ENCODE peak calls at places on chromosomes 13 and 19, in four cellular contexts. O, X, J and M are unnamed samples.

GRCh38 chr19:45075215-45076028 is 856 bp downstream of the ZNF296 start:
- DNase-seq in O (no peak), X (peak; percentile 92), J (peak; percentile 30), M (peak; percentile 87)

GRCh38 chr19:41089955-41090354 is 1.7 kb downstream of the CYP2A13 start:
- DNase-seq in O (no peak), X (no peak), J (no peak), M (no peak)

GRCh38 chr13:79973533-79973963 is 367.4 kb downstream of the SPRY2 start:
- DNase-seq in O (no peak), X (peak; percentile 17), J (no peak), M (peak; percentile 4)

GRCh38 chr13:43229506-43229905 is 206.1 kb downstream of the DNAJC15 start:
- DNase-seq in O (peak; percentile 76), X (no peak), J (peak; percentile 83), M (no peak)

GRCh38 chr13:39875111-39875510 is 219.6 kb downstream of the COG6 start:
- DNase-seq in O (no peak), X (no peak), J (peak; percentile 49), M (no peak)

GRCh38 chr13:34358811-34359513 is 541.0 kb downstream of the RFC3 start:
- DNase-seq in O (peak; percentile 85), X (no peak), J (peak; percentile 69), M (no peak)

GRCh38 chr13:84479656-84480055 is 597.4 kb upstream of the SLITRK1 start:
- DNase-seq in O (no peak), X (no peak), J (peak; percentile 18), M (no peak)

GRCh38 chr13:33229446-33230177 is 55.9 kb downstream of the STARD13 start:
- DNase-seq in O (no peak), X (no peak), J (no peak), M (no peak)

GRCh38 chr13:74575729-74576125 is 441.5 kb upstream of the KLF12 start:
- DNase-seq in O (peak; percentile 59), X (peak; percentile 28), J (peak; percentile 66), M (no peak)

GRCh38 chr13:20389696-20390525 is 135.7 kb downstream of the CRYL1 start:
- DNase-seq in O (no peak), X (no peak), J (no peak), M (no peak)

GRCh38 chr19:35216026-35216832 is 12.3 kb downstream of the FAM187B start:
- DNase-seq in O (no peak), X (no peak), J (no peak), M (no peak)

GRCh38 chr13:73060251-73061160 is 1.7 kb downstream of the KLF5 start:
- DNase-seq in O (peak; percentile 64), X (no peak), J (peak; percentile 81), M (no peak)

GRCh38 chr13:26095846-26096245 is 44.0 kb upstream of the SHISA2 start:
- DNase-seq in O (no peak), X (no peak), J (no peak), M (no peak)

GRCh38 chr19:45876411-45877197 is 9.3 kb downstream of the IRF2BP1 start:
- DNase-seq in O (peak; percentile 24), X (peak; percentile 57), J (no peak), M (no peak)

GRCh38 chr19:18852634-18853033 is 20.9 kb downstream of the UPF1 start:
- DNase-seq in O (no peak), X (no peak), J (no peak), M (no peak)

DNA sequence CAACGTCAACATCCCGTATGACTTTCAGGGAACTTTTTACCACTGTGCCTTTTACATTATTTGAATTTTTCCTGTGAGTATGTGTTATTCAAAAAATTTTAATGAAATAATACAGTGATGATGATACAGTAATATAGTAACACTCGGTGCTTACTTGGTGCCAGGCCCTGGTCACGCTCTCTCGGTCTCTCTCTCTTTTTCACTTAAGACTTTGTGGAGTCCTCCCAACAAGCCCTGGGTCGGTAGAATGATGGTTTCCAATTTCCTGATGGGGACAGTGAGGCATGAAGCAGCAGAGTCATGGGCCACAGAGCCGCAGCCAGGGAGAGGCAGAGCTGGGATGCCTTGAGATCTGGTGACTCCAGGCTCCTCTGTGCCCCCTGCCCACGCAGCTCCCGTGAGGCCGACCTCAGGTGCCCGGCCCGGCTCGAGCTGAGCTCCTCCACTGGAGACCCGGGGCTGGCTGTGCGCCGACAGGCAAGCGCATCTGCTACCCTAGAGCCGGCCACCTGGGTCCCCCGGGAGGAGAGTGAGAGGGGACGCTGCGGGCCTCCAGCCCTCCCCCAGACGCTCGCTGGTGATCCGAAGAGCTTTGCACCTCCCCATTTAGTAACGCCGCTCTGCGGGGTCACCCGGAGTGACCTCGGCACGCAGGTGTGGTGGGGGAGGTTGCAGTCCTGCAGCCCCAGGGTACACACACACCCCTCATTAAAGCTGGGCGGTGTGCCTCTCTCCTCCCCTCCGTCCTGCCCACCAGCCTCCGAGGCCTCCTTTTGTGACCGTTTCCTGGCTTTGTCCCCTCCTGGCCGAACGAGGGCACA is 4.4 kb upstream of the SBK3 start:
- DNase-seq in O (peak; percentile 71), X (peak; percentile 19), J (peak; percentile 90), M (no peak)
- H3K4me3 ChIP-seq in O (peak overlapping the region; percentile 34), X (no peak overlapping the region), J (peak overlapping the region; percentile 13), M (no peak overlapping the region)

DNA sequence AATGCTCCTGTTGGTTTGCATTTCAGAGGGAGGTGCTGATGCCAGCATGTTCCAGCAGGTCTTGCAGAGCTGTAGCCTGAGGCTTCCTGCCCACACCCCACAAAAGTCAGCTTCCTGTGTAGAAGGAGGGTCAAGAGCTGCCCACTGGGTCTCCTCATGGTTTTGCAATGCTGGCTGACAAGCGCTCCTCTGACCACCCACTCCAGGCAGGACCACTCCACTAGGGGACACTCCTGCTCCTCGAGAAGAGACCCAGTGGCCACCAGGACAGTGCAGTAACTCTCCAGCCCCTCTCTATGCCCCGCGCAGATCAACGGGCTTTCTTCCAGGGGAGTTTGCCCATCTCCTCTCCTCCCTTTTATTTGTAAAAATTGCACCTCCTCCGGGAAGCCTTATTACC is 72.9 kb upstream of the UQCRFS1 start:
- DNase-seq in O (no peak), X (no peak), J (no peak), M (no peak)
- TF ChIP-seq CTCF in O (no peak), X (no peak), J (no peak), M (no peak)

GRCh38 chr13:83215627-83216026 is 666.6 kb downstream of the SLITRK1 start:
- DNase-seq in O (peak; percentile 5), X (no peak), J (peak; percentile 82), M (no peak)
- H3K4me3 ChIP-seq in O (no peak overlapping the region), X (no peak overlapping the region), J (no peak overlapping the region), M (no peak overlapping the region)

DNA sequence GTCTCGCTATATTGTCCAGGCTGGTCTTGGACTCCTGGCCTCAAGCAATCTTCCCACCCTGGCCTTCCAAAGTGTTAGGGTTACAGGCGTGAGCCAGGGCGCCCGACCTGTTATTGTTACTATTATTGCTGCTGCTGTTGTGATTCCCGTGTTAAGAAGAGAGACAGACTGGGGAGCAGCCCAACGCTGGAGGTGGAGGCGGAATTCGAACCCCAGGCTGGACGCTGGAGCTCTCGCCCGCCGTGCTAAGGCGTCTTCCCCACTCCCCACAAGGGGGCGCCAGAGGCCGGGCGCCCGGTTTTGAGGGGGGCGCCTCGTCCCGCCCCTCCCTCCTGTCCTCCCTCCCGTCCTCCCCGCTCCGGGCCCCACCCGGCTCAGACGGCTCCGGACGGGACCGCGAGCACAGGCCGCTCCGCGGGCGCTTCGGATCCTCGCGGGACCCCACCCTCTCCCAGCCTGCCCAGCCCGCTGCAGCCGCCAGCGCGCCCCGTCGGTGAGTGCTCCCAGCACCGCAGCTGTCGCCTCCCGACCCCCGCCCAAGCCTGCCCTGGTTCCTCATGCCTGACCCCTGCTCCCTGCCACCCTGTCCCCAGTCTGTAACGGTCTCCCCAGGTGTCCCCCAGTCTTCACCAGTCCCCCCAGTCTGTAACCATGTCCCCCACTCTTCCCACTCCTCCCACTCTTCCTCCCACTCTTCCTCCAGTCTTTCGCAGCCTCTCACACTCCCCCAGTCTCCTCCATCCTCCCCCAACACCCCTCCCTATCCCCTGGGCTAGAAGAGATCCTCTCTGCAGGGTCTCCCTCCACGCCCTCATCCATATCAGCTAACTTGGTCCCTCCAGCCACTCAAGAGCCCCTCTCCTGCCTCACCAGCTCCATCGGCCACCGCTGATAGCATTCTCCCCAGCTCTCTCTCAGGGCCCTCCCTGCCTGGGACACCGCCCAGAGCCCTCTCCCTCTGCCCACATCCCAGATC is at the start of gene EHD2:
- DNase-seq in O (peak; percentile 44), X (peak; percentile 50), J (peak; percentile 78), M (no peak)
- TF ChIP-seq CTCF in O (peak; percentile 89), X (peak; percentile 89), J (peak; percentile 96), M (peak; percentile 79)

DNA sequence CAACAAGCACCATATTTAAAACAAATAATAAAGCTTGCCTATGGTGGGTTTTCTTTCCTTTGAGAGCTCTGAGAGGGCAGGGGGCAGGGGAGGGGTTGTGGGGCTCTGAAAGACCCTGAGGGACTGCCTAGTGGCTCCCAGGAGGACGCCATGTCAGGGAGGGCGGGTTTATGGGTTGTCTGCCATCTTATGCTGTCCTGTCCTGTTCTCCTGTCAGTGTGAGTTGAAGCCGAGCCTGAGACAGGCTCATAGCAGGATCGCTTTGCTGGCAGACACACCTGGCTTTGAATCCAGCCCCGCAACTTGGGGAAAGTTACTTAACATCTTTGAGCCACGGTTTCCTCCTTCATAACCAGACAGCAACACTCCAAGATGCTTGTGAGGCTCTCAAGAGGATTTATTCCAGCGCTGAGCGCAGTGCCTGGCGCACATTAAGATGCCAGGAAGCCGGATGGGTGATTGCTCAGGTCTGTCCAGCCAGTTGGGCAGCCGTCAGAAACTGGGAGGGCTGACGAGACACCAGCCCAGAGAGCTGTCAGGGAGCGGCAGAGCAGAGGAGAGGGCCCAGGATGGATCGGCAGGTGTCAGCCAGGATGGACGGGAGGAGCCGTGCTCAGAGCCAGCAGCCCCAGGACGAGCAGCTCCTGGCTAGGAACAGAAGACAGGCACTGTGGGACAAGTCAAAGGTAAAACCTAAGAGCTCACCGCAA is 36.8 kb upstream of the C1QTNF9 start:
- DNase-seq in O (no peak), X (no peak), J (no peak), M (no peak)
- H3K4me3 ChIP-seq in O (peak overlapping the region; percentile 53), X (no peak overlapping the region), J (no peak overlapping the region), M (peak overlapping the region; percentile 68)